ENCODE peak calls at places on chromosomes 2 and 18, in seven cellular contexts. U is WTC11; P is A549; F is BE2C; A is stimulated activated naive CD8-positive, alpha-beta T cell treated with anti-CD3 and anti-CD28 coated beads, Interleukin-15, Interleukin-2, amounts not matched to agents 100 U/mL and 50 U/mL, for 24 hours; R is cortex of kidney; C is activated CD8-positive, alpha-beta memory T cell treated with anti-CD3 and anti-CD28 coated beads for 24 hours. O is an unnamed sample.

GRCh38 chr2:180542510-180542909 is 437.9 kb upstream of the UBE2E3 start:
- DNase-seq in U (no peak), P (no peak), A (no peak), C (no peak), R (no peak), F (no peak), O (no peak)

GRCh38 chr2:235665656-235666239 is 171.9 kb downstream of the AGAP1 start:
- DNase-seq in C (no peak), A (no peak), U (no peak), P (no peak), F (peak; percentile 38), R (no peak), O (no peak)

GRCh38 chr2:60515751-60516226 is 37.7 kb downstream of the BCL11A start:
- DNase-seq in U (no peak), A (peak; percentile 35), C (peak; percentile 62), F (no peak), P (no peak), R (no peak), O (no peak)

GRCh38 chr2:113324684-113325160 is 46.0 kb upstream of the PAX8 start:
- DNase-seq in R (no peak), A (peak; percentile 62), F (peak; percentile 56), U (peak; percentile 68), C (peak; percentile 65), P (peak; percentile 80), O (peak; percentile 72)

GRCh38 chr18:8937112-8937641 is 165.3 kb upstream of the NDUFV2 start:
- DNase-seq in R (no peak), C (no peak), F (no peak), P (no peak), A (no peak), U (no peak), O (no peak)

GRCh38 chr2:203909192-203909945 is 27.2 kb upstream of the ICOS start:
- DNase-seq in A (no peak), P (peak; percentile 30), C (no peak), R (no peak), F (no peak), U (no peak), O (peak; percentile 47)

GRCh38 chr2:23208339-23208738 is 176.6 kb upstream of the KLHL29 start:
- DNase-seq in P (no peak), C (no peak), R (no peak), U (no peak), F (no peak), A (no peak), O (no peak)

GRCh38 chr2:202339052-202339870 is 36.9 kb upstream of the BMPR2 start:
- DNase-seq in C (no peak), F (no peak), A (no peak), R (no peak), U (no peak), P (peak; percentile 5), O (peak; percentile 57)

GRCh38 chr18:55396267-55396905 is 191.6 kb downstream of the TCF4 start:
- DNase-seq in R (no peak), P (no peak), U (no peak), A (no peak), F (no peak), C (no peak), O (no peak)

GRCh38 chr2:181937473-181937872 is 45.9 kb downstream of the ITPRID2 start:
- DNase-seq in R (no peak), P (no peak), A (no peak), F (no peak), U (no peak), C (no peak), O (peak; percentile 34)

GRCh38 chr2:126227250-126227649 is 428.7 kb upstream of the GYPC start:
- DNase-seq in U (no peak), C (no peak), P (no peak), F (no peak), A (no peak), R (no peak), O (no peak)

GRCh38 chr18:34222396-34223163 is 2.1 kb downstream of the NOL4 start:
- DNase-seq in F (peak; percentile 57), R (no peak), C (no peak), P (no peak), U (peak; percentile 63), A (no peak), O (peak; percentile 51)

GRCh38 chr2:169709970-169710369 is 15.7 kb downstream of the PHOSPHO2 start:
- DNase-seq in A (no peak), F (no peak), U (no peak), C (no peak), P (no peak), R (no peak), O (no peak)

GRCh38 chr2:191675807-191676667 is 1.9 kb upstream of the NABP1 start:
- DNase-seq in U (no peak), R (no peak), C (peak; percentile 66), A (peak; percentile 58), F (no peak), P (no peak), O (no peak)

GRCh38 chr2:44839370-44839769 is 102.1 kb upstream of the SIX3 start:
- DNase-seq in R (no peak), F (no peak), P (no peak), U (no peak), A (no peak), C (no peak), O (no peak)

GRCh38 chr2:185012643-185013042 is 414.3 kb downstream of the ZNF804A start:
- DNase-seq in A (no peak), R (no peak), P (no peak), C (no peak), F (no peak), U (peak; percentile 10), O (peak; percentile 2)

GRCh38 chr18:76264073-76264472 is 231.0 kb downstream of the ZNF516 start:
- DNase-seq in A (no peak), R (no peak), C (no peak), F (no peak), P (no peak), U (no peak), O (no peak)

GRCh38 chr2:157876771-157877108 is 610 bp upstream of the ACVR1 start:
- DNase-seq in R (no peak), F (no peak), U (no peak), P (no peak), A (no peak), C (no peak), O (no peak)

GRCh38 chr2:96150007-96150406 is 4.8 kb upstream of the DUSP2 start:
- DNase-seq in U (no peak), A (peak; percentile 6), C (no peak), P (no peak), F (no peak), R (no peak), O (no peak)

GRCh38 chr18:41126541-41127235 is 828.3 kb upstream of the PIK3C3 start:
- DNase-seq in C (no peak), U (no peak), R (no peak), F (no peak), A (no peak), P (no peak), O (no peak)

GRCh38 chr2:110664135-110664534 is 13.7 kb downstream of the BUB1 start:
- DNase-seq in C (no peak), A (no peak), P (no peak), R (no peak), U (no peak), F (no peak), O (no peak)

GRCh38 chr2:65800998-65801397 is 368.6 kb upstream of the SPRED2 start:
- DNase-seq in A (no peak), C (no peak), F (no peak), U (peak; percentile 56), R (no peak), P (no peak), O (no peak)

GRCh38 chr2:35548171-35548570 is 807.4 kb upstream of the CRIM1 start:
- DNase-seq in C (no peak), F (no peak), A (no peak), P (no peak), R (no peak), U (no peak), O (no peak)

GRCh38 chr2:239871481-239872435 is 153.4 kb downstream of the NDUFA10 start:
- DNase-seq in F (no peak), U (no peak), A (no peak), C (peak; percentile 44), P (no peak), R (no peak), O (no peak)

GRCh38 chr2:23654756-23655155 is 269.8 kb downstream of the KLHL29 start:
- DNase-seq in R (no peak), F (no peak), A (no peak), C (no peak), U (no peak), P (no peak), O (no peak)

GRCh38 chr2:1990724-1991123 is 246.4 kb upstream of the PXDN start:
- DNase-seq in P (no peak), A (no peak), R (no peak), F (peak; percentile 88), U (no peak), C (no peak), O (no peak)

GRCh38 chr18:45652303-45652702 is 37.0 kb downstream of the SLC14A2 start:
- DNase-seq in P (no peak), F (no peak), C (no peak), R (no peak), A (no peak), U (no peak), O (no peak)

GRCh38 chr2:109021895-109022300 is 32.9 kb upstream of the EDAR start:
- DNase-seq in C (no peak), P (no peak), U (no peak), A (no peak), F (no peak), R (no peak), O (no peak)

GRCh38 chr2:60553496-60553991 is at the start of gene BCL11A:
- DNase-seq in A (peak; percentile 26), U (peak; percentile 70), R (no peak), C (no peak), F (peak; percentile 82), P (peak; percentile 62), O (peak; percentile 89)

GRCh38 chr2:33791625-33792024 is 192.5 kb upstream of the FAM98A start:
- DNase-seq in A (no peak), F (no peak), C (no peak), P (no peak), R (no peak), U (no peak), O (no peak)

O was measured in cardiac muscle cell.